ENCODE peak calls at places on chromosomes 11 and 22, in eight cellular contexts. Z is astrocyte of the spinal cord, V is cardiac muscle cell, K is heart left ventricle, H is mucosa of descending colon, T is upper lobe of right lung, Q is pancreas, W is fibroblast of villous mesenchyme. S is an unnamed sample.

GRCh38 chr22:37189011-37189466 is 992 bp upstream of the C1QTNF6 start:
- DNase-seq in Z (no peak), V (peak), K (peak), H (no peak), T (no peak), Q (no peak), W (peak), S (peak)

GRCh38 chr11:8267280-8267679 is 3.6 kb upstream of the LMO1 start:
- DNase-seq in Z (no peak), V (no peak), K (no peak), H (no peak), T (peak), Q (no peak), W (no peak), S (no peak)

GRCh38 chr11:117928818-117929567 is at the start of gene TMPRSS13:
- DNase-seq in Z (no peak), V (no peak), K (no peak), H (peak), T (peak), Q (peak), W (no peak), S (no peak)

GRCh38 chr22:45376703-45377102 is 36.7 kb downstream of the SMC1B start:
- DNase-seq in Z (no peak), V (peak), K (no peak), H (no peak), T (no peak), Q (no peak), W (peak), S (peak)

GRCh38 chr11:27807594-27807993 is 107.3 kb upstream of the BDNF start:
- DNase-seq in Z (no peak), V (no peak), K (no peak), H (no peak), T (no peak), Q (no peak), W (peak), S (peak)

GRCh38 chr11:351411-351810 is 17.9 kb upstream of the B4GALNT4 start:
- DNase-seq in Z (no peak), V (no peak), K (no peak), H (peak), T (no peak), Q (no peak), W (no peak), S (no peak)

GRCh38 chr11:119029340-119030028 is 1.2 kb downstream of the SLC37A4 start:
- DNase-seq in Z (no peak), V (peak), K (no peak), H (peak), T (no peak), Q (peak), W (no peak), S (no peak)

GRCh38 chr11:43575931-43576833 is 104.4 kb upstream of the HSD17B12 start:
- DNase-seq in Z (peak), V (peak), K (no peak), H (no peak), T (no peak), Q (no peak), W (no peak), S (peak)

GRCh38 chr22:36860821-36861659 is at the start of gene NCF4:
- DNase-seq in Z (no peak), V (no peak), K (peak), H (peak), T (peak), Q (no peak), W (no peak), S (no peak)

GRCh38 chr11:5351208-5351607 is at the start of gene OR51B6:
- DNase-seq in Z (no peak), V (no peak), K (no peak), H (no peak), T (no peak), Q (no peak), W (no peak), S (no peak)

GRCh38 chr11:8290122-8290810 is 26.6 kb upstream of the LMO1 start:
- DNase-seq in Z (no peak), V (no peak), K (no peak), H (no peak), T (no peak), Q (no peak), W (no peak), S (no peak)

DNA sequence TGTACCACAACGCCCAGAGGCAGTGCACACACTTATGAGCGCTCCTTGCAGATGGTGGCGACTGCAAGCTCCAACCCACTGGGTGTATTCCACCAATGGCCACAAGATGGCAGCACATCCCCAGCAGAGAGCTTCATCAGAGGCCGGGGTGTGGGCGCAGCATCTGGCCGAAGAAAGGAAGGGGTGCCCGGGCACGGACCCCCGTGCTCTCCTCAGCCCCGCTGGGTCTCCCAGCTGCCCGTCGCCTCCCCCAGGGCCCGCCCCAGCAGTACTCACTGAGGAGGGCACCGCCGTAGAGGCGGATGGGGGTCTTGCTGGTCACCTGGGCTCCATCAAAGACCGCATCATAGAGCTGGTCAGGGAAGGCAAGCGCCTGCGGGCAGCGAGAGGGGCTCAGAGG is 14.2 kb downstream of the TP53I11 start:
- DNase-seq in Z (peak), V (peak), K (peak), H (peak), T (peak), Q (peak), W (peak), S (peak)
- TF ChIP-seq CTCF in Z (peak), V (peak), K (peak), H (peak), T (peak), Q (peak), W (peak), S (peak)

GRCh38 chr11:66910669-66911068 is 47.5 kb downstream of the PC start:
- DNase-seq in Z (no peak), V (no peak), K (no peak), H (no peak), T (no peak), Q (no peak), W (no peak), S (no peak)
- H3K4me3 ChIP-seq in Z (no peak), V (no peak), K (no peak), H (no peak), T (no peak), Q (no peak), W (no peak), S (no peak)

GRCh38 chr11:41245704-41246398 is 213.6 kb downstream of the LRRC4C start:
- DNase-seq in Z (no peak), V (no peak), K (peak), H (no peak), T (peak), Q (no peak), W (no peak), S (no peak)
- TF ChIP-seq CTCF in Z (no peak), V (no peak), K (peak), H (no peak), T (no peak), Q (no peak), W (no peak), S (no peak)

GRCh38 chr22:20207277-20208025 is 56.6 kb upstream of the CCDC188 start:
- DNase-seq in Z (no peak), V (no peak), K (no peak), H (no peak), T (no peak), Q (no peak), W (no peak), S (no peak)
- H3K4me3 ChIP-seq in Z (peak), V (no peak), K (peak), H (no peak), T (peak), Q (no peak), W (peak), S (peak)

GRCh38 chr11:67664696-67665536 is 9.5 kb downstream of the ALDH3B2 start:
- DNase-seq in Z (no peak), V (no peak), K (no peak), H (no peak), T (peak), Q (no peak), W (no peak), S (no peak)

GRCh38 chr11:67666676-67667489 is 7.5 kb downstream of the ALDH3B2 start:
- DNase-seq in Z (no peak), V (no peak), K (no peak), H (no peak), T (peak), Q (no peak), W (no peak), S (no peak)

GRCh38 chr11:67664213-67664585 is 10.2 kb downstream of the ALDH3B2 start:
- DNase-seq in Z (no peak), V (no peak), K (no peak), H (no peak), T (peak), Q (no peak), W (no peak), S (no peak)

GRCh38 chr11:67666303-67666645 is 8.1 kb downstream of the ALDH3B2 start:
- DNase-seq in Z (no peak), V (no peak), K (no peak), H (no peak), T (no peak), Q (no peak), W (no peak), S (no peak)

DNA sequence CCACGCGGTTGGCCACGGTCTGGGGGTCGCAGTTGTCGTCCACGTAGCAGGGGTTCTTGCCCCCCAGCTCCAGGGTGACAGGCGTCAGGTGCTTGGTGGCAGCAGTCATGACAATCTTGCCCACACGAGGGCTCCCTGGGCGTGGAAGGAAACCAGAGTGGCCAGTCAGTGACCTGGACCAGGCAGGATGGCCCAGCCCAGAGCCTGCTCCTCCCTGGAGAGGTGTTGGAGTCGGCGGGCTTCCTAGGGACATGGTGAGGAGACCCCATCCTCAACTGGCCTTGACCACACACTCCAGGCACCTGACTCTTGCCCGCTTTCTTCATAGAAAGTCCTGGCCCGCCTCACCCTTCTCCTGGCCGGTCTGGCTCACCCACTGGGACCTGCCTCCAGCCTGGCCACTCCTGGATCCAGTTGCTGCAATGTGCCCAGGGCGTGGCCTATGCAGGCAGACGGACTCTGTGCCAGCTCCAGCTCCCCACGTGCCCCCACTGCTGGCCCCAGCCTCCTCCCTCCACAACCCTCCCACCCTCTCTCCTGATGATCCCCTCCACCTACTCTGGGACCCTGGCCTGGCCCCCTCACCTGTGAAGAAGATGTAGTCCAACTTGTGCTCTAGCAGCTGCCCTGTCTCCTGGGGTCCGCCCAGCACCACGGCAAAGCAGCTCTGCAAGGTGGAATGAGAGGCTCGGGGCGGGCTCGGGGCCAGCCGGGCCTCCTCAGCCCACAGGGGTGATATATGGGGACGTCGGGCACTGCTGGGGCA is 8.7 kb downstream of the ALDH3B2 start:
- DNase-seq in Z (no peak), V (no peak), K (no peak), H (peak), T (peak), Q (no peak), W (no peak), S (no peak)
- TF ChIP-seq CTCF in Z (no peak), V (no peak), K (peak), H (no peak), T (peak), Q (peak), W (no peak), S (no peak)

GRCh38 chr11:130159139-130159538 is 443 bp upstream of the ST14 start:
- DNase-seq in Z (no peak), V (no peak), K (peak), H (no peak), T (no peak), Q (no peak), W (no peak), S (no peak)

GRCh38 chr11:130161441-130161840 is 1.9 kb downstream of the ST14 start:
- DNase-seq in Z (no peak), V (no peak), K (peak), H (peak), T (no peak), Q (no peak), W (no peak), S (no peak)

GRCh38 chr11:130157840-130158239 is 1.7 kb upstream of the ST14 start:
- DNase-seq in Z (no peak), V (no peak), K (no peak), H (no peak), T (no peak), Q (no peak), W (no peak), S (no peak)

GRCh38 chr11:130160460-130161090 is 993 bp downstream of the ST14 start:
- DNase-seq in Z (no peak), V (no peak), K (peak), H (peak), T (no peak), Q (no peak), W (no peak), S (no peak)

GRCh38 chr11:130159657-130160459 is at the start of gene ST14:
- DNase-seq in Z (no peak), V (no peak), K (peak), H (peak), T (peak), Q (peak), W (no peak), S (no peak)
- H3K4me3 ChIP-seq in Z (no peak), V (peak), K (peak), H (peak), T (peak), Q (peak), W (no peak), S (no peak)

GRCh38 chr22:42313804-42314581 is 43.5 kb upstream of the TCF20 start:
- DNase-seq in Z (peak), V (peak), K (peak), H (peak), T (no peak), Q (peak), W (peak), S (peak)
- TF ChIP-seq CTCF in Z (peak), V (peak), K (peak), H (peak), T (peak), Q (peak), W (peak), S (peak)

S was measured in fibroblast of pulmonary artery.